ENCODE peak calls at places on chromosomes 13 and 19, in four cellular contexts. T is cerebellum, G is mesenteric fat pad, R is glutamatergic neuron. O is an unnamed sample.

GRCh38 chr19:1379961-1380489 is 3.7 kb upstream of the NDUFS7 start:
- DNase-seq in G (no peak), R (no peak), T (no peak), O (no peak)

GRCh38 chr13:49308104-49308875 is 60.6 kb downstream of the CDADC1 start:
- DNase-seq in G (no peak), T (no peak), R (no peak), O (no peak)

GRCh38 chr13:42041684-42042035 is 6.8 kb upstream of the DGKH start:
- DNase-seq in R (peak; percentile 63), G (no peak), T (peak; percentile 58), O (no peak)

GRCh38 chr19:12867120-12868099 is 13.8 kb downstream of the DNASE2 start:
- DNase-seq in T (no peak), G (no peak), R (peak; percentile 78), O (peak; percentile 87)

GRCh38 chr13:111844682-111845081 is 222.3 kb upstream of the SOX1 start:
- DNase-seq in T (no peak), G (no peak), R (no peak), O (no peak)

GRCh38 chr19:11496391-11497163 is 9.1 kb downstream of the ZNF653 start:
- DNase-seq in G (no peak), R (peak; percentile 88), T (no peak), O (peak; percentile 91)

GRCh38 chr19:54248016-54248601 is 5.5 kb upstream of the LILRA6 start:
- DNase-seq in T (no peak), R (no peak), G (peak; percentile 84), O (no peak)

GRCh38 chr13:77383097-77383496 is 56.2 kb upstream of the MYCBP2 start:
- DNase-seq in T (no peak), G (no peak), R (no peak), O (no peak)

GRCh38 chr13:101035119-101035620 is 360.6 kb upstream of the TMTC4 start:
- DNase-seq in T (no peak), G (no peak), R (no peak), O (no peak)

GRCh38 chr13:101916108-101916757 is 463.8 kb downstream of the ITGBL1 start:
- DNase-seq in R (peak; percentile 87), T (peak; percentile 52), G (no peak), O (peak; percentile 85)

GRCh38 chr19:16382775-16383543 is 58.3 kb downstream of the KLF2 start:
- DNase-seq in R (peak; percentile 86), G (peak; percentile 92), T (peak; percentile 91), O (peak; percentile 91)

GRCh38 chr13:95216182-95216581 is 85.1 kb downstream of the ABCC4 start:
- DNase-seq in T (no peak), G (no peak), R (no peak), O (no peak)

GRCh38 chr13:37127706-37128241 is 22.3 kb upstream of the CSNK1A1L start:
- DNase-seq in T (no peak), R (no peak), G (no peak), O (no peak)

GRCh38 chr13:102040812-102041211 is 361.0 kb downstream of the FGF14 start:
- DNase-seq in T (no peak), G (no peak), R (no peak), O (no peak)

GRCh38 chr19:35901055-35901644 is 810 bp upstream of the NFKBID start:
- DNase-seq in G (no peak), R (no peak), T (no peak), O (no peak)

GRCh38 chr13:74135306-74136088 is 1.3 kb upstream of the KLF12 start:
- DNase-seq in R (peak; percentile 87), G (no peak), T (peak; percentile 61), O (peak; percentile 93)

GRCh38 chr13:33487575-33488243 is 202.2 kb upstream of the STARD13 start:
- DNase-seq in T (no peak), G (no peak), R (no peak), O (no peak)

GRCh38 chr19:35141627-35142401 is 1.2 kb upstream of the FXYD7 start:
- DNase-seq in T (no peak), G (no peak), R (no peak), O (no peak)

GRCh38 chr13:26227396-26227971 is 5.4 kb upstream of the RNF6 start:
- DNase-seq in R (no peak), T (no peak), G (no peak), O (no peak)

GRCh38 chr13:94660695-94661324 is 51.5 kb downstream of the SOX21 start:
- DNase-seq in R (no peak), T (no peak), G (no peak), O (no peak)

GRCh38 chr19:33332248-33332647 is 29.9 kb upstream of the CEBPA start:
- DNase-seq in G (no peak), R (no peak), T (no peak), O (no peak)

GRCh38 chr19:38743394-38744297 is 628 bp downstream of the CAPN12 start:
- DNase-seq in R (no peak), T (no peak), G (no peak), O (no peak)

GRCh38 chr13:89281331-89281730 is 1610.2 kb downstream of the SLITRK5 start:
- DNase-seq in T (no peak), R (no peak), G (no peak), O (no peak)

GRCh38 chr13:29583073-29583785 is 12.3 kb downstream of the SLC7A1 start:
- DNase-seq in G (no peak), T (no peak), R (no peak), O (no peak)

GRCh38 chr13:110116072-110116487 is 190.9 kb downstream of the COL4A1 start:
- DNase-seq in T (no peak), R (peak; percentile 86), G (no peak), O (peak; percentile 90)

GRCh38 chr19:15199652-15200574 is 882 bp downstream of the NOTCH3 start:
- DNase-seq in R (peak; percentile 78), T (no peak), G (no peak), O (no peak)

GRCh38 chr19:49155830-49156346 is 692 bp upstream of the HRC start:
- DNase-seq in T (no peak), R (peak; percentile 38), G (no peak), O (no peak)

GRCh38 chr13:30373727-30374126 is 48.6 kb upstream of the UBE2L5 start:
- DNase-seq in R (no peak), G (no peak), T (no peak), O (no peak)

GRCh38 chr19:11125994-11126685 is 29.4 kb downstream of the SPC24 start:
- DNase-seq in T (peak; percentile 74), R (peak; percentile 84), G (peak; percentile 92), O (peak; percentile 91)

GRCh38 chr13:98129059-98129741 is 13.7 kb upstream of the FARP1 start:
- DNase-seq in T (no peak), G (no peak), R (no peak), O (no peak)

GRCh38 chr19:3788991-3789778 is 3.0 kb upstream of the MATK start:
- DNase-seq in T (no peak), R (no peak), G (no peak), O (no peak)

GRCh38 chr19:40605201-40605971 is 4.2 kb downstream of the LTBP4 start:
- DNase-seq in R (peak; percentile 60), G (no peak), T (peak; percentile 48), O (no peak)

GRCh38 chr13:62110079-62110478 is 694.4 kb upstream of the PCDH20 start:
- DNase-seq in T (no peak), G (no peak), R (no peak), O (no peak)

GRCh38 chr13:95275322-95276118 is 25.7 kb downstream of the ABCC4 start:
- DNase-seq in T (no peak), G (no peak), R (no peak), O (no peak)

GRCh38 chr13:81379183-81379582 is 1038.3 kb upstream of the SPRY2 start:
- DNase-seq in R (no peak), T (no peak), G (no peak), O (no peak)

GRCh38 chr19:40231057-40231456 is 4.6 kb upstream of the CCNP start:
- DNase-seq in T (no peak), R (no peak), G (no peak), O (no peak)

GRCh38 chr13:23707674-23708073 is 137.5 kb downstream of the TNFRSF19 start:
- DNase-seq in T (no peak), R (no peak), G (no peak), O (no peak)

GRCh38 chr19:1042689-1043511 is 3.0 kb downstream of the ABCA7 start:
- DNase-seq in G (no peak), T (peak; percentile 42), R (no peak), O (no peak)

GRCh38 chr19:41479757-41480191 is 36.8 kb downstream of the ERICH4 start:
- DNase-seq in G (no peak), T (no peak), R (no peak), O (no peak)

O was measured in osteocyte.